ENCODE peak calls at places on chromosomes 6 and 20, in four cellular contexts. P is stomach; M is CD8-positive, alpha-beta memory T cell; D is HepG2. F is an unnamed sample. For H3K27me3, the result is how much of the 10 kb centered on the place peaks cover.

GRCh38 chr6:31834367-31834703 is 6.8 kb downstream of the HSPA1B start:
- DNase-seq in P (peak), M (peak), D (peak), F (peak)

GRCh38 chr6:41271901-41272395 is 14.5 kb downstream of the TREM1 start:
- DNase-seq in P (peak), M (no peak), D (no peak), F (no peak)

GRCh38 chr6:104414723-104415122 is 445.0 kb downstream of the HACE1 start:
- DNase-seq in P (no peak), M (no peak), D (no peak), F (no peak)

GRCh38 chr6:40936810-40937209 is 102.2 kb downstream of the UNC5CL start:
- DNase-seq in P (no peak), M (no peak), D (no peak), F (no peak)

GRCh38 chr6:87152528-87152950 is 2.8 kb upstream of the ZNF292 start:
- DNase-seq in P (no peak), M (no peak), D (no peak), F (peak)

GRCh38 chr6:30719356-30719755 is 796 bp upstream of the TUBB start:
- DNase-seq in P (no peak), M (no peak), D (no peak), F (no peak)

GRCh38 chr6:25423358-25423757 is 144.2 kb downstream of the CARMIL1 start:
- DNase-seq in P (no peak), M (no peak), D (no peak), F (no peak)

GRCh38 chr6:166514196-166514595 is 72.3 kb downstream of the RAMACL start:
- DNase-seq in P (no peak), M (no peak), D (no peak), F (no peak)

GRCh38 chr6:157056275-157056674 is 267.0 kb downstream of the TMEM242 start:
- DNase-seq in P (no peak), M (no peak), D (no peak), F (no peak)

GRCh38 chr20:4040283-4041179 is 25.2 kb upstream of the RNF24 start:
- DNase-seq in P (peak), M (no peak), D (no peak), F (no peak)

GRCh38 chr6:70663881-70664466 is 3.7 kb upstream of the SMAP1 start:
- DNase-seq in P (no peak), M (no peak), D (peak), F (no peak)

GRCh38 chr20:30963591-30963990 is 293.9 kb upstream of the DEFB115 start:
- DNase-seq in P (no peak), M (no peak), D (no peak), F (no peak)

GRCh38 chr6:157258878-157259277 is 64.4 kb downstream of the TMEM242 start:
- DNase-seq in P (no peak), M (no peak), D (no peak), F (no peak)

GRCh38 chr6:56691201-56691595 is 48.5 kb upstream of the DST start:
- DNase-seq in P (no peak), M (no peak), D (no peak), F (no peak)

GRCh38 chr20:42741906-42742305 is 447.8 kb downstream of the PTPRT start:
- DNase-seq in P (no peak), M (no peak), D (no peak), F (no peak)

GRCh38 chr20:44650777-44651493 is 564 bp downstream of the ADA start:
- DNase-seq in P (no peak), M (no peak), D (no peak), F (no peak)

GRCh38 chr20:44392776-44393607 is 37.5 kb downstream of the HNF4A start:
- DNase-seq in P (no peak), M (no peak), D (peak), F (no peak)

GRCh38 chr6:159324599-159324998 is 155.4 kb downstream of the FNDC1 start:
- DNase-seq in P (no peak), M (no peak), D (no peak), F (no peak)

GRCh38 chr20:38870733-38871559 is 55.3 kb upstream of the FAM83D start:
- DNase-seq in P (no peak), M (peak), D (no peak), F (no peak)

GRCh38 chr6:7311920-7312615 is 931 bp downstream of the SSR1 start:
- DNase-seq in P (no peak), M (no peak), D (peak), F (no peak)

GRCh38 chr20:2835331-2835796 is 5.1 kb downstream of the PCED1A start:
- DNase-seq in P (no peak), M (no peak), D (peak), F (no peak)

GRCh38 chr20:37201827-37202162 is 22.4 kb upstream of the MROH8 start:
- DNase-seq in P (no peak), M (no peak), D (no peak), F (no peak)

GRCh38 chr20:37200926-37201826 is 21.8 kb upstream of the MROH8 start:
- DNase-seq in P (no peak), M (no peak), D (no peak), F (no peak)

GRCh38 chr20:37204056-37204455 is 24.7 kb upstream of the MROH8 start:
- DNase-seq in P (no peak), M (no peak), D (no peak), F (no peak)

GRCh38 chr20:37200376-37200775 is 21.0 kb upstream of the MROH8 start:
- DNase-seq in P (no peak), M (no peak), D (no peak), F (no peak)

GRCh38 chr20:37202267-37202943 is 23.1 kb upstream of the MROH8 start:
- DNase-seq in P (no peak), M (no peak), D (peak), F (no peak)
- H3K4me3 ChIP-seq in P (no peak), M (no peak), D (no peak), F (no peak)

GRCh38 chr20:50243610-50244351 is 53.2 kb downstream of the CEBPB start:
- DNase-seq in P (no peak), M (no peak), D (no peak), F (no peak)

GRCh38 chr20:50245561-50246366 is 55.1 kb downstream of the CEBPB start:
- DNase-seq in P (no peak), M (no peak), D (no peak), F (no peak)

GRCh38 chr20:50242863-50243609 is 52.4 kb downstream of the CEBPB start:
- DNase-seq in P (peak), M (no peak), D (peak), F (no peak)

GRCh38 chr20:50246367-50247195 is 56.0 kb downstream of the CEBPB start:
- DNase-seq in P (peak), M (no peak), D (no peak), F (no peak)

GRCh38 chr20:50244352-50245149 is 53.9 kb downstream of the CEBPB start:
- DNase-seq in P (peak), M (no peak), D (no peak), F (no peak)
- H3K27me3 ChIP-seq in P (under half), M (under half), D (under half), F (under half)

GRCh38 chr20:59265298-59265697 is 35.1 kb upstream of the EDN3 start:
- DNase-seq in P (no peak), M (no peak), D (no peak), F (no peak)

GRCh38 chr20:59273699-59274380 is 26.6 kb upstream of the EDN3 start:
- DNase-seq in P (no peak), M (no peak), D (no peak), F (no peak)

GRCh38 chr20:59268827-59269226 is 31.6 kb upstream of the EDN3 start:
- DNase-seq in P (no peak), M (no peak), D (no peak), F (no peak)

GRCh38 chr20:59270380-59270779 is 30.0 kb upstream of the EDN3 start:
- DNase-seq in P (no peak), M (no peak), D (no peak), F (no peak)

DNA sequence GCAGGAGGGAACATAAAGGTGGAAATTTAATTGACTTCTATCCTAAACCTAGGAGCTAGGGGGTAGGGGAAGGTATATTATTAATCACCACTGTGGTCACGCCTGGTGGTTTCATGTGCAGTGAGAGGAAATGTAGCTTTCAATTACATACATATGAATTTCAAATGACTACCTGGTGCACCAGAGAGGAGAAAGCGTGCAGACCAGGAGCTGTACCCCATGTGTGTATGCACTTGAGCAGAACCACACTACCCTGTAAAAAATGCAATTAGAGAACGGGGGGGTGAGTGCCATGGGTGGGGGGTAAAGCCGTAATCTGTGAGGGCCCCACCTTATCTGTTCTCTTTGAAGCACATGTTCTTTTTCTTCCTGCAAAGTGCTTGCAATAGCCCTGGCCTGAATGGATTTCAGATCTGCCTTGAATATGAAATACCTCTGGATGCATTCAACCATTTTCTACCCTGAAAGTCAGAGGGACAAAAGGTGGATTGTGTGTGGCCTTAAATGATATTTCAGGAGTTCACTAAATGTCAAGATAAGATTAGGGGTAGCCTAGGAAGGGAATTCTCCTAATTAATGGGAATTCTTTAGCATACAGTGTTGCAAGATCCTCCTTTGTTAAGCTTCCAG is 30.9 kb upstream of the EDN3 start:
- DNase-seq in P (no peak), M (no peak), D (no peak), F (no peak)
- H3K27ac ChIP-seq in P (no peak), M (no peak), D (no peak), F (no peak)

DNA sequence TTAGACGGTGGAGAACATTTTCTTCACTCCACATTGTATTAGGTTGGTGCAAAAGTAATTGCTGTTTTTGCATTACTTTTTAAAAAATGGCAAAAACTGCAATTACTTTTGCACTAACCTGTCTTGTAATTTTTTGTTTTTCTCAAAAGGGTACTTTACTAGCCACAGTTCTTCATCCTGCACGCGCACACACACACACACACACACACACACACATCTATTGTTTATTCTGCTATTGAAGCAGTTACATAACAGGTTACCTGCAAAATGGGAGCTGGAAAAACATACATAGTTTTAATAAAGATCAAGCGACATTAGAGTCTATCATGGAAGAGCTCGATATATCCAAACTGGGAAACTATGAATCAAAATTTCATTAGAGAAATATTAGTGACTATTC is 235.2 kb downstream of the SIM1 start:
- DNase-seq in P (no peak), M (no peak), D (no peak), F (no peak)
- H3K4me3 ChIP-seq in P (peak), M (no peak), D (peak), F (peak)

GRCh38 chr20:10597637-10598036 is 76.2 kb downstream of the JAG1 start:
- DNase-seq in P (no peak), M (no peak), D (no peak), F (no peak)
- H3K27me3 ChIP-seq in P (under half), M (under half), D (under half), F (under half)

GRCh38 chr6:116571683-116572000 is 338 bp downstream of the RWDD1 start:
- DNase-seq in P (no peak), M (no peak), D (no peak), F (no peak)
- H3K27ac ChIP-seq in P (peak), M (peak), D (peak), F (peak)

DNA sequence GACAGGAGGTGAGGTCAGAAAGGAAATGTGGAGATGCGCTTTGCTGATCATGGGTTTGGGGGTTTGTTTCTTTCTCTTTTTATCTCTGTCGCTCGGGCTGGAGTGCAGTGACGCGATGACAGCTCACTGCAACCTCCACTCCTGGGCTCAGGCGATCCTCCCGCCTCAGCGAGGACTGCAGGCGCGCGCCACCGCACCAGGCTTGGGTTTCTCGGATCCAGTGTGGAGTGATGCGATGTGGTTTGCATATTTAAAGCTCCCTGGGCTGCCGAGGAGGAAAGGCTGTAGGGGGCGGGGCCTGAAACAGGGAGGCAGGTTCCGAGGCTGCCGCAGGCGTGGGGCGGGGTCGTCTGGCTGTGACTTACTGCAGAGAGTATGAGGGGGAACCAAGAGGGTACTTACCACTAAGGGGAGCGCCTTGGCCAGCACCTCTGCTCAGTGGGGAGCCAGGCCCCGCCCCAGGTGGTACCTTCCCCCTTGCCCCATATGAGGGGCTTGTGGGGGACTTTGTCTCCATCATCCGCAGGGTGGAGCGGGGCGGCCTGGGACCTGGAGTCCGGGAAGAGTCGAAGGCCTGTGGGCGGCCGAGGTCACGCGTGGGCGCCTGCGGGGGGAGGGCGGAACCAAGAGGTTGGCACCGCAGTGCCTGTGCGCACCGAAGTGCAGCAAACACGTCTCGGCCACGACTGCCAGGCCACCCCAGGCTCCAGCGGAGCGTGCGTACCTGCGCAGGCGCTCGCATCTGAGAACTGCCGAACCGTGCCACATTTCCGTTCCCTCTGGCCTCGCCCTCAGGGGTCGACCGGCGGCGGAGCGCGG is 12.7 kb upstream of the BAK1 start:
- DNase-seq in P (peak), M (no peak), D (no peak), F (no peak)
- H3K4me3 ChIP-seq in P (peak), M (peak), D (no peak), F (no peak)

GRCh38 chr6:129014302-129014701 is 131.4 kb downstream of the LAMA2 start:
- DNase-seq in P (no peak), M (no peak), D (no peak), F (no peak)
- H3K27me3 ChIP-seq in P (under half), M (under half), D (under half), F (under half)

DNA sequence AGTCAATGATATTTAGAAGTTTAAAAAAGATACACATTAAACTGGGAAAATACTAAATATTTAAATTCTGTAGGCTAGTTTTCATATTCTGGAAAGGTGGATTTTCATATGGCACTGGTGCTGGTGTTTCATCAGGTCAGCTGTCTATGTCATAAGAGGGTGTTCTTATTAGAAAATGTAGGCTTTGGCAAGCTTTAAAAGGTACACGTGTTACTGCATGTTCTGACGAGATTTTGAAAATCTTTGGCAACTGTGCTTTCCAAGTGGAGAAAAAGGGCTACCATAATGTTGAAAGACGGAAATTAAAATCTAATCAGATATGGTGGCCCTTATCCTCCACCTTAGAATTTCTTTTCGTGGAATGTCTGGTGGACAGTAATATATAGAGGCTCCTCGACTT is 30.0 kb downstream of the SLC22A3 start:
- DNase-seq in P (no peak), M (no peak), D (no peak), F (no peak)
- H3K27ac ChIP-seq in P (no peak), M (no peak), D (no peak), F (no peak)